ENCODE peak calls at places on chromosomes 13 and 19, in four cellular contexts. F is fibroblast of lung, W is BE2C, D is neuronal stem cell. S is an unnamed sample. For H3K4me1 and H3K36me3, the result is how much of the 10 kb centered on the place peaks cover.

GRCh38 chr19:56933014-56933705 is 92.6 kb upstream of the PEG3 start:
- DNase-seq in D (no peak), W (no peak), F (no peak), S (no peak)

GRCh38 chr13:24557121-24557520 is 44.5 kb upstream of the PARP4 start:
- DNase-seq in D (no peak), F (no peak), W (no peak), S (no peak)

GRCh38 chr19:48595171-48595570 is 11.4 kb upstream of the SPACA4 start:
- DNase-seq in F (no peak), D (no peak), W (no peak), S (no peak)

GRCh38 chr13:65943711-65944110 is 1286.4 kb downstream of the PCDH9 start:
- DNase-seq in F (peak), D (no peak), W (no peak), S (no peak)

GRCh38 chr19:32224371-32225244 is 120.8 kb upstream of the ZNF507 start:
- DNase-seq in F (peak), D (peak), W (peak), S (peak)

GRCh38 chr13:25980255-25980654 is 71.6 kb downstream of the SHISA2 start:
- DNase-seq in F (peak), W (peak), D (no peak), S (peak)

GRCh38 chr13:71290963-71291937 is 575.8 kb downstream of the DACH1 start:
- DNase-seq in D (no peak), F (peak), W (no peak), S (peak)

GRCh38 chr19:29543381-29543780 is 17.6 kb downstream of the VSTM2B start:
- DNase-seq in D (no peak), W (no peak), F (no peak), S (no peak)

DNA sequence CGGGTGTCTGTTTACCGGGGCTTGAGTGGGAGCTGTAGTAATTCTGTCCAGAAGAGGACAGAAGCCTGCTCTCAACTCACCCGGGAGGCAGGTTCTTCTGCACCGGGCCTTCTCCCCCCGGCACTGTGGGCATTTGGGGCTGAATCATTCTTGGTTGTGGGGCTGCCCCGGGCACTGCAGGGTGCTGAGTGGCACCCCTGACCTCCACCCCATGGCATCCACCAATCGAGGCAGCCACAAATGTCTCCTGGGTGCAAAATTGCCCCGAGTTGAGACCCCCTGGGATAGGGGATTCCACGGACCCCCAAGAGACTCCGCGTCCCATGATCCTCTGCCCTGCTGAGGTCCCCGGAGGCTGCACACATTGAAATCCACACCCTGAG is 68.8 kb downstream of the GNG7 start:
- DNase-seq in F (no peak), D (no peak), W (no peak), S (no peak)
- H3K4me1 ChIP-seq in F (under half), D (under half), W (under half), S (under half)

GRCh38 chr19:17079710-17080440 is 4.3 kb downstream of the MYO9B start:
- DNase-seq in W (peak), F (peak), D (peak), S (no peak)

GRCh38 chr19:17078038-17078919 is 2.7 kb downstream of the MYO9B start:
- DNase-seq in F (no peak), W (no peak), D (no peak), S (no peak)

GRCh38 chr19:17078920-17079709 is 3.5 kb downstream of the MYO9B start:
- DNase-seq in W (no peak), D (no peak), F (no peak), S (no peak)

GRCh38 chr19:17080441-17080803 is 4.8 kb downstream of the MYO9B start:
- DNase-seq in W (no peak), D (no peak), F (no peak), S (no peak)

DNA sequence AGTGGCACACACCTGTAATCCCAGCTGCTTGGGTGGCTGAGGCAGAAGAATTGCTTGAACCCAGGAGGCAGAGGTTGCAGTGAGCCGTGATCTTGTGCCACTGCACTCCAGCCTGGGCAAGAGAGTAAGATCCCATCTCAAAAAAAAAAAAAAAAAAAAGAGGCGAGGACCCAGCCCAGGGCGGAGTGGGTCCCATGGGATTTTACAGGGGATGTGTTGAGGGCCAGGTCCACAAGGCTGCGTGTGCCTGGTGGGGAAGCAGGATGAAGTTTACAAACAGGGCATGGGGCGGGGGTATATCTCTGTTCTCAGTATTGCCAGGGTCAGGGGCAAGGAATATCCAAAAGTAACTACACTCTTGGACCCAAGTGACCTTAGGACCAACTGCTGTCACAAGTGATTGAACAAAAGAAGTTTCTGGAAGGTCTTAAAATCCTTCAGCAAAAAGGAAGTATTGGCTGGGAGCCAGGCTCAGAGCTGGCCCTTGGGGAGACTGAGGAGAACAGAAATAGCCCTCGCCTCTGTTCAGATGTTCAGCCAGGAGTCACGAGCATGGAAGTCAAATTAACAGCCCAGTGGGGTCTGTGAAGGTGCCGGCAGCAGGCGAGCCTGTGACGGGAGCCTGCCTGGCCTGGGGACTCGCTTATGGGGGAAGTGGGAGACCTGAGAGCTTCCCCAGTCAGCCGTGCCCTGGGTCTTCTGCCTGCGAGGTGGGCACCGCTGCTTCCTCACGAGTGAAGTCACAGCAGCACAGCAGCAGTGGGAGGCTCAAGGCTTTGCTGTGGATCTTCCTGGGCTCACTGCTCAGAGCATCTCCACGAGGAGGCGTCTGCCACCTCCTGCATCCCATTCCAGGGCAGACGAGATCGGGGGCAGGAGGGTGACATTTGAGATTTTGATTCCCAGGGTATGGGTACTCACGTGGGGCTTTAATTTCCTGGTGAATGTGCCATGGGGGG is 6.4 kb downstream of the MYO9B start:
- DNase-seq in F (no peak), W (no peak), D (no peak), S (no peak)
- H3K4me3 ChIP-seq in F (no peak), W (no peak), D (no peak), S (no peak)

DNA sequence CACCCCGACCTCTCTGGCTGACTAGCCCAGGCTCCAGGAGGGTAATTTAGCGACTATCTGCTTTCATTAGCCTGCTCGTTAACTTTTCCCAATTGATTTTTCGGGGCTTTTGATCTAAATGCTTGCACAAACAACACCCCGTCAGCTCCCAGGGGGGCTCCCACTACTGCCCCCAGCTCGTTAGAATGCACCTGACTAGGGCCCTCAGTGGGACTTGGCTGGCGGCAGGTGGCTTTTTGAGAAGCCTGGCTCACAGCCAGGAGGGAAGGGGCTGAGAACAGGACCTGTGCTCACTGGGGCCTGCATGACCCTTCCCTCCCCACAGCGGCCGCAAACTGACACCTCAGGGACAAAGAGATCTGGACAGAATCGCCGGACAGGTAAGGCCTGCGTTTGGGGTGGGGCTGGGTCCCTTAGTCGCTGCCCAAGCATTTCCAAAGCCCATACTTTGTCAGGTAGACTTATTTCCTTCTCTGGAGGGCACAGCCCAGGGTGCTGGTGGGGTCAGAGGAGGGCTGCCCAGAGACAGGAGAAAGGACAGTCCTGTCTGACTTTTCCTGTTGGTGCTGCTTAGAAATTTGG is 7.6 kb upstream of the CD79A start:
- DNase-seq in W (no peak), D (no peak), F (no peak), S (no peak)
- H3K36me3 ChIP-seq in W (half or more), D (half or more), F (under half), S (half or more)

DNA sequence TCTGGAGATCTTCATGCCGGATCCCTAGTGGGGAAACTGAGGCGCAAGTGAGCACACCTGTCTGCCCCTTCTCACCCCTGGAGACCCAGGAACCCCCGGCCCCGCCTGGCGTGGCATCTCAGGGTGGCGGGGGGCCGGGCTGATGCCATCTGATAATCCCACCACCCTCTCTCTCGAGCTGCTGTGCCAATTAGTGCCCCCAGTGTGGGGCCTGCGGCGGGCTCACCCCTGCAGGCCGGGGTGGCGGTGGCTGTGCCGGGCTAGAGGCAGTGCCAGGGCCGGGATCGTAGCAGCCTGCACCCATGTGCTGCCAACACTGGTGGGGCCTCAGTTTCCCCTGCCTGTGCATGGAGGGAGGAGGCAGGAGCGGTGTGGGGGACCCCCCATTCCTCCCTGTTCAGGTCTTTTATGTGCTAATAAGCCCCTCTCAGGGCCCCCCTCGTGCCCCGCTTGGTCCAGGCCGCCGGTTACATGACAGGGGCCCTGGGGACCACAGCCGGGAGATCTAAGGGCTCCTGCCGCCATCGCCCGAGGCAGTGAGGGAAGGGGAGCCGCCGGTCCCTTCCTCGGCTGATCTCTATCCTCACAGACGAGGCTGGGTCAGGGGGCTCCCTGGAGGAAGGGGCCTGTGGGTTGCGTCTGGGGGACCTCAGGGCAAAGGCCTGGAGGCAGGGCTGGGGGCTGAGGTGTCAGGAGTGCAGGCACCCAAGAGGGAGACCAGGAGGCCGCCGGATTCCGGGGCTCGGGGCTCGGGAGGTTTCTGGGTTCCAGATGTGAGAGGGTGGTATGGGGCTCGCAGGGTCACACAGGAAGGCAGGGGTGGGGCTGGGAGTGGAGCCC is 8.3 kb downstream of the EFNA2 start:
- DNase-seq in W (peak), F (no peak), D (no peak), S (no peak)
- H3K4me1 ChIP-seq in W (under half), F (under half), D (under half), S (under half)

GRCh38 chr13:102401755-102402154 is at the start of gene FGF14:
- DNase-seq in D (no peak), W (no peak), F (peak), S (no peak)
- H3K4me3 ChIP-seq in D (peak), W (peak), F (peak), S (no peak)